ENCODE peak calls at places on chromosomes 12 and 14, in four cellular contexts. B is neural crest cell, X is PC-3, U is progenitor cell of endocrine pancreas. Q is an unnamed sample.

GRCh38 chr14:98951031-98951430 is 321.0 kb downstream of the BCL11B start:
- DNase-seq in B (no peak), X (no peak), U (no peak), Q (no peak)

GRCh38 chr12:79983969-79984629 is 49.2 kb upstream of the PPP1R12A start:
- DNase-seq in B (no peak), X (peak), U (no peak), Q (no peak)

GRCh38 chr14:73124180-73124894 is 12.0 kb upstream of the PSEN1 start:
- DNase-seq in B (no peak), X (no peak), U (no peak), Q (no peak)

GRCh38 chr12:42798811-42799438 is 209.4 kb upstream of the PRICKLE1 start:
- DNase-seq in B (no peak), X (peak), U (no peak), Q (no peak)

GRCh38 chr12:55666508-55666907 is 29.8 kb downstream of the OR10P1 start:
- DNase-seq in B (no peak), X (no peak), U (no peak), Q (no peak)

GRCh38 chr12:126588586-126589249 is 1523.5 kb downstream of the AACS start:
- DNase-seq in B (no peak), X (peak), U (no peak), Q (no peak)

GRCh38 chr12:2268478-2269286 is 215.9 kb downstream of the CACNA1C start:
- DNase-seq in B (no peak), X (no peak), U (no peak), Q (no peak)

GRCh38 chr14:100677925-100678765 is 48.5 kb upstream of the DLK1 start:
- DNase-seq in B (no peak), X (no peak), U (no peak), Q (peak)

GRCh38 chr12:49783917-49784676 is 42.7 kb downstream of the TMBIM6 start:
- DNase-seq in B (no peak), X (no peak), U (no peak), Q (no peak)

GRCh38 chr12:93243689-93244513 is 133.8 kb upstream of the NUDT4 start:
- DNase-seq in B (no peak), X (peak), U (no peak), Q (peak)

GRCh38 chr14:102095871-102096568 is 9.2 kb upstream of the HSP90AA1 start:
- DNase-seq in B (no peak), X (no peak), U (no peak), Q (peak)

GRCh38 chr14:102094101-102094500 is 7.3 kb upstream of the HSP90AA1 start:
- DNase-seq in B (no peak), X (no peak), U (no peak), Q (no peak)

GRCh38 chr14:102095231-102095870 is 8.5 kb upstream of the HSP90AA1 start:
- DNase-seq in B (no peak), X (peak), U (no peak), Q (no peak)

GRCh38 chr14:102097441-102098135 is 10.7 kb upstream of the HSP90AA1 start:
- DNase-seq in B (no peak), X (peak), U (no peak), Q (no peak)

DNA sequence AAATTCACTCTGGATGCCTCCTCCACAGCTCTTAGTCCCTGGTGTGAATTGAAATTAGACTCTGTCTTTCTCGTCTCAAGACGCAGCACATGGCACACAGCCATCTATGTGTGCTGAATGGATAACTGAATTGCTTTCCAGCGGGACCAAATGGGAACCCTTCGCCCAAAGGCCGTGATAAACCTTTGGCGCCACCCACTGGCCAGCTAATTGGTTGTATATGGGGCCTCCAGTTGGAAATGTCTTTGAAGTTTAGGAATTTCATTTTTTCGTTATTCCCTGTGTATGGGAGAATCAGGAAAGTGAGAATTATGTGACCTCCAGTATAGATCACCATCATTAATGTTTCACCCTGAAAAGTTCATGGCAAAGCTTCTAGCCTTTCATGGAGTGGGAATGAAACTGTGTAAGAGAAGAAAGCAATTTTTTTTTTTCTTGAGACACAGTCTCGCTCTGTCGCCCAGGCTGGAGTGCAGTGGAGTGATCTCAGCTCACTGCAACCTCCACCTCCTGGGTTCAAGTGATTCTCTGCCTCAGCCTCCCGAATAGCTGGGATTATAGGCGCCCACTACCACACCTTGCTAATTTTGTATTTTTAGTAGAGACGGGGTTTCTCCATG is 9.8 kb upstream of the HSP90AA1 start:
- DNase-seq in B (peak), X (peak), U (peak), Q (peak)
- TF ChIP-seq CTCF in B (peak), X (peak), U (peak), Q (peak)

DNA sequence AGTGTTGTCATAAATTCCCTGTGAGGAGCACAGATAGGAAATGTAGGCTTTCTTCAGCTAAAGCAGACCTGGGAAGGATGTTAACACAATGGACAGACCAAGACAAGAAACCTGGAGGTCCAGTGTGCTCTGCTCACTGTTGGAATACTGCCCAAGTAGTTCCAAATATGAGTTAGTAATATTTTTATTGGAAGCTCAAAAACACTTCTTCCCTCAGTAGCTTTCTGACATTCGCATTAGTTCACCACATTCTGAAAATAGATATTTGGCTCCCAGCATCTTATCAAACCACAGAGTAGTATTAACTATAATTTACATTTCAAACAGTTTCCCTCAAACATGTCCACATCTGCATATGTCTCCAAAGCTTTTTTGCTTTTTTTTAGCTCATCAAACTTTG is 74.8 kb upstream of the PYGL start:
- DNase-seq in B (no peak), X (no peak), U (no peak), Q (no peak)
- TF ChIP-seq CTCF in B (no peak), X (no peak), U (no peak), Q (no peak)

GRCh38 chr12:65106948-65107347 is 14.2 kb downstream of the WIF1 start:
- DNase-seq in B (no peak), X (peak), U (no peak), Q (no peak)
- TF ChIP-seq CTCF in B (peak), X (peak), U (peak), Q (no peak)

DNA sequence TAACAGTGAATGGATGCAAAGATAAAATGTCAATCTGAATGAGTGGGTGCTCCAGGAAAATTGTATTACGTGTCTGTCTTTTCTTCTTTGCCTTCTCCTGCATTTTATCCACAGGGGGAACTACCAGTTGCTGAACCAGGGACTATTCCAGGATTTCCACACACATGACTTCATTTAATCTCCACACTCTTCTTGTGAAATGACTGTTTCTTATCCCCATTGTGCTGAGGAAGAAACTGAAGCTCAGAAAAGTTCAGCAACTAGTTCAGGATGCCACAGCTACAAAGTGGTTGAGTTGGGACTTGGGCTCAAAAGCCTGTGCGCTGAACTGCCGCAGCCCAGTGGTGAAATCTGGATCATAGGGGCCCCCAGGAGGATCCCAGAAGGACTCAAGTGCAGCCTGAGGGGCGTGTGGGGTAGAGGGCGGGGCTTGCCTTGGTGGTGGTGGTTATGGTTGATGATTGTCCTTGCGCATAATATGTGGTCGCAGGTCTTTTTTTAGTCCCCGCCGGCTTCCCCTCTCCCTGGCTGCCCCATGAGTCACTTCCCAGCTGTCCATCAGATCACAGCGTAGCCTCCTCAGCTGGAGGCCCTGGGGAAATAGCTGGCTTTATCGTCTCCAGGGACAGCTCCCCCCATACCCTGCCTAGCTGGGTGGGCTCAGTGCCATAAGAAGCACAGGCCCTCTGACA is 235.2 kb upstream of the CRY1 start:
- DNase-seq in B (no peak), X (peak), U (no peak), Q (no peak)
- TF ChIP-seq CTCF in B (no peak), X (no peak), U (no peak), Q (no peak)

GRCh38 chr12:78118486-78118885 is 287.8 kb downstream of the NAV3 start:
- DNase-seq in B (no peak), X (no peak), U (no peak), Q (no peak)

GRCh38 chr12:78115889-78116288 is 285.2 kb downstream of the NAV3 start:
- DNase-seq in B (no peak), X (no peak), U (no peak), Q (no peak)

GRCh38 chr12:78119351-78119918 is 288.7 kb downstream of the NAV3 start:
- DNase-seq in B (no peak), X (peak), U (no peak), Q (no peak)

GRCh38 chr12:78120866-78121590 is 290.3 kb downstream of the NAV3 start:
- DNase-seq in B (no peak), X (peak), U (no peak), Q (no peak)

GRCh38 chr12:78118036-78118435 is 287.3 kb downstream of the NAV3 start:
- DNase-seq in B (no peak), X (no peak), U (no peak), Q (no peak)
- TF ChIP-seq CTCF in B (no peak), X (peak), U (peak), Q (no peak)

GRCh38 chr14:96257056-96257455 is 1.0 kb downstream of the BDKRB1 start:
- DNase-seq in B (no peak), X (no peak), U (no peak), Q (no peak)

GRCh38 chr14:96257900-96258299 is 1.9 kb downstream of the BDKRB1 start:
- DNase-seq in B (no peak), X (no peak), U (no peak), Q (no peak)

GRCh38 chr14:96256420-96256819 is 410 bp downstream of the BDKRB1 start:
- DNase-seq in B (no peak), X (no peak), U (no peak), Q (no peak)

GRCh38 chr14:96254696-96255095 is 1.3 kb upstream of the BDKRB1 start:
- DNase-seq in B (no peak), X (no peak), U (no peak), Q (no peak)

GRCh38 chr14:96255501-96256366 is at the start of gene BDKRB1:
- DNase-seq in B (no peak), X (peak), U (no peak), Q (no peak)
- TF ChIP-seq CTCF in B (no peak), X (no peak), U (no peak), Q (no peak)

GRCh38 chr12:108082506-108082905 is 46.6 kb upstream of the WSCD2 start:
- DNase-seq in B (no peak), X (no peak), U (no peak), Q (no peak)

GRCh38 chr12:108079731-108080130 is 49.4 kb upstream of the WSCD2 start:
- DNase-seq in B (no peak), X (no peak), U (no peak), Q (no peak)

GRCh38 chr12:108080363-108080762 is 48.7 kb upstream of the WSCD2 start:
- DNase-seq in B (no peak), X (no peak), U (no peak), Q (no peak)

DNA sequence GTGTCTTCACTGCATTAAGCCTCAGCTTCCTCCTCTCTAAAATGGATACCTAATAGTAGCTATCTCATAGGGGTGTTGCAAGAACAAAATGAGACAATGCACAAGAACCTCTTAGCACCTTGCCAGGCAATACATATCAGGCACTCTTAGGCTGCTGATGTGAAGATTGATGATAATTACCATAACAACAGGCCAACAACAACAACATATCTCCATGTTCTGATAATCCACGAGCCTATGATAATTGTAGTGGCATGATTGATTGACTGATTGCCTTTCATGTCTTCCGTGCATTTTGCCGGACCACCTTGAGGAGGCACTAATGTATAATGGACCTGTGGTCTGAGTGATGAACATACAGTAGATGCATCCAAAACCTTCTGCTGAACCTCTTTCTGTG is 50.7 kb upstream of the WSCD2 start:
- DNase-seq in B (no peak), X (no peak), U (no peak), Q (no peak)
- TF ChIP-seq CTCF in B (no peak), X (no peak), U (no peak), Q (no peak)

GRCh38 chr14:88933203-88933602 is 108.8 kb downstream of the TTC8 start:
- DNase-seq in B (no peak), X (no peak), U (no peak), Q (no peak)

GRCh38 chr14:88935083-88935482 is 110.6 kb downstream of the TTC8 start:
- DNase-seq in B (no peak), X (no peak), U (no peak), Q (no peak)

GRCh38 chr14:88934231-88934898 is 109.9 kb downstream of the TTC8 start:
- DNase-seq in B (no peak), X (no peak), U (no peak), Q (no peak)

GRCh38 chr14:88929656-88930436 is 105.4 kb downstream of the TTC8 start:
- DNase-seq in B (no peak), X (peak), U (no peak), Q (no peak)
- TF ChIP-seq CTCF in B (peak), X (peak), U (no peak), Q (no peak)

GRCh38 chr12:106303202-106303820 is 778 bp downstream of the TCP11L2 start:
- DNase-seq in B (peak), X (peak), U (peak), Q (peak)
- TF ChIP-seq CTCF in B (no peak), X (no peak), U (no peak), Q (no peak)